ENCODE peak calls at places on chromosomes 12 and 14, in four cellular contexts. One of them, this sample, is unnamed.
A peak's percentile ranks its signal among the peaks of the same experiment; 100 is the strongest.

GRCh38 chr14:96576359-96576758 is 74.2 kb downstream of the PAPOLA start:
- DNase-seq in lower lobe of right lung: no peak
- DNase-seq in cardiac muscle cell: no peak
- DNase-seq in substantia nigra: no peak
- DNase-seq in this sample: no peak

GRCh38 chr12:119082496-119082895 is 96.2 kb upstream of the HSPB8 start:
- DNase-seq in substantia nigra: no peak
- DNase-seq in cardiac muscle cell: peak; percentile 59
- DNase-seq in lower lobe of right lung: no peak
- DNase-seq in this sample: no peak

GRCh38 chr14:100417466-100417865 is 94.3 kb downstream of the SLC25A47 start:
- DNase-seq in substantia nigra: peak; percentile 52
- DNase-seq in lower lobe of right lung: no peak
- DNase-seq in cardiac muscle cell: peak; percentile 64
- DNase-seq in this sample: peak; percentile 66

GRCh38 chr14:59570122-59570521 is 6.5 kb downstream of the CCDC175 start:
- DNase-seq in lower lobe of right lung: no peak
- DNase-seq in cardiac muscle cell: no peak
- DNase-seq in substantia nigra: no peak
- DNase-seq in this sample: no peak

GRCh38 chr12:131683266-131684014 is 27.4 kb upstream of the SFSWAP start:
- DNase-seq in substantia nigra: no peak
- DNase-seq in cardiac muscle cell: no peak
- DNase-seq in lower lobe of right lung: no peak
- DNase-seq in this sample: no peak

GRCh38 chr12:62886796-62887195 is 48.2 kb downstream of the PPM1H start:
- DNase-seq in cardiac muscle cell: no peak
- DNase-seq in lower lobe of right lung: no peak
- DNase-seq in substantia nigra: no peak
- DNase-seq in this sample: no peak

GRCh38 chr14:40122978-40123648 is 690.9 kb upstream of the FBXO33 start:
- DNase-seq in lower lobe of right lung: no peak
- DNase-seq in cardiac muscle cell: no peak
- DNase-seq in substantia nigra: no peak
- DNase-seq in this sample: peak; percentile 10

GRCh38 chr12:24482882-24483604 is 465.9 kb downstream of the BCAT1 start:
- DNase-seq in cardiac muscle cell: no peak
- DNase-seq in substantia nigra: no peak
- DNase-seq in lower lobe of right lung: no peak
- DNase-seq in this sample: no peak

GRCh38 chr14:104232070-104232484 is 93.7 kb downstream of the KIF26A start:
- DNase-seq in cardiac muscle cell: no peak
- DNase-seq in lower lobe of right lung: no peak
- DNase-seq in substantia nigra: no peak
- DNase-seq in this sample: no peak

GRCh38 chr12:48390026-48390425 is 39.3 kb upstream of the ZNF641 start:
- DNase-seq in substantia nigra: no peak
- DNase-seq in cardiac muscle cell: no peak
- DNase-seq in lower lobe of right lung: no peak
- DNase-seq in this sample: no peak

GRCh38 chr14:97976861-97977260 is 1179.7 kb downstream of the VRK1 start:
- DNase-seq in lower lobe of right lung: peak; percentile 40
- DNase-seq in cardiac muscle cell: no peak
- DNase-seq in substantia nigra: no peak
- DNase-seq in this sample: no peak

DNA sequence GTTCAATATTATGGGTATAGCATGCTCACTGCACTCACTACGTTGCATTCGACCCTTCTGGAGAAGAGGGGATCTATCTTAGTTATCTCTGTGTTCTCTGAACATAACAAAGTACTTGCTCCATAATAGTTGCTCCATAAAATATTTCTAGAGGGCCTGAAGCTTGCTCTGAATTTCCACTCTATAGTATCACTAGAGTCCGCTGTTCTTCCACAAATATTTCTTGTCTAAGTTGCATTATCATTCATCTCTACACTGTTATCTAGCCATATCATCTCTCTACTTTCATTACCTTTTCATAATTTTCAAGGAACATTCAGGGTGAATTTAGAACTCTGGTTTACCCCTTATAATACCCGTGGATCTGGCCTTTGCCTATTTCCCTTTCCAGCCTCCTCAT is 246.1 kb upstream of the PDE3A start:
- DNase-seq in lower lobe of right lung: no peak
- DNase-seq in cardiac muscle cell: no peak
- DNase-seq in substantia nigra: no peak
- DNase-seq in this sample: no peak
- H3K27ac ChIP-seq in lower lobe of right lung: no peak overlapping the region
- H3K27ac ChIP-seq in cardiac muscle cell: no peak overlapping the region
- H3K27ac ChIP-seq in substantia nigra: no peak overlapping the region
- H3K27ac ChIP-seq in this sample: no peak overlapping the region

DNA sequence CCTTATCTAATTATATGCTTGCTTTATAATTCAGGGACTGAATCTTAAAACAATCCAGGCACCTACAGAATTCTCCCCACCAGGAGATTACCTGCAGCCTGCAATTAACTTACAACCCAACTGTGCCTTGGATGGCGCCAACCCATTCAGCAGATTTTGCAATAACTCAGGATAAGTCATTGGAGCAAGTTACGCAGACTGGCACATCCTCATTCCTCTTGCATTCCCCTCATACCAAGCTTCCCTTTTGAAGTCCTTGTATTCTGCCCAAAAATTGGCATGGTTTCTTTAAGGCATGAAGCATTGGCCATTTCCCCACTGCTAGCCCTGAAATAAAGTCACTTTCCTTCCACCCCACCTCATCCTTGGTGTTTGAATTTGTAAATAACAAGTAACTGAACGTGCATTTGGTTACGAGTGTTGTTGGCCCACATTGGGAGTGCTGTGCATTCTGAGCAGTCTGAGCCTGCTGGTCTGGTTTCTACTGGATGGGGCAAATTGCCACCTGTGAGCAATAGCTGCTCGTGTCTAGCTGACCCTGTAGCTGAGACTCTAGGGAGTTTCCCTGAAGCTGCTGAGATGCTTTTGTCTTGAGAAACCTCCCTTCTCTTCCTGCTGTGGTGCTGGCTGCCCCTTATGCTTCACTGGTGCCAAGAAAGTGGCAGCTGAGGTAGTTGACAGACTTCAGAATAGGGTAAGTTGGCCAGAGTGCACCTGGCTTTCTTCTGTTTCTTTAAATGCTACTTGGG is 99.2 kb upstream of the SCAF11 start:
- DNase-seq in cardiac muscle cell: no peak
- DNase-seq in lower lobe of right lung: no peak
- DNase-seq in substantia nigra: no peak
- DNase-seq in this sample: peak; percentile 72
- H3K27ac ChIP-seq in cardiac muscle cell: no peak overlapping the region
- H3K27ac ChIP-seq in lower lobe of right lung: no peak overlapping the region
- H3K27ac ChIP-seq in substantia nigra: no peak overlapping the region
- H3K27ac ChIP-seq in this sample: peak overlapping the region; percentile 35

DNA sequence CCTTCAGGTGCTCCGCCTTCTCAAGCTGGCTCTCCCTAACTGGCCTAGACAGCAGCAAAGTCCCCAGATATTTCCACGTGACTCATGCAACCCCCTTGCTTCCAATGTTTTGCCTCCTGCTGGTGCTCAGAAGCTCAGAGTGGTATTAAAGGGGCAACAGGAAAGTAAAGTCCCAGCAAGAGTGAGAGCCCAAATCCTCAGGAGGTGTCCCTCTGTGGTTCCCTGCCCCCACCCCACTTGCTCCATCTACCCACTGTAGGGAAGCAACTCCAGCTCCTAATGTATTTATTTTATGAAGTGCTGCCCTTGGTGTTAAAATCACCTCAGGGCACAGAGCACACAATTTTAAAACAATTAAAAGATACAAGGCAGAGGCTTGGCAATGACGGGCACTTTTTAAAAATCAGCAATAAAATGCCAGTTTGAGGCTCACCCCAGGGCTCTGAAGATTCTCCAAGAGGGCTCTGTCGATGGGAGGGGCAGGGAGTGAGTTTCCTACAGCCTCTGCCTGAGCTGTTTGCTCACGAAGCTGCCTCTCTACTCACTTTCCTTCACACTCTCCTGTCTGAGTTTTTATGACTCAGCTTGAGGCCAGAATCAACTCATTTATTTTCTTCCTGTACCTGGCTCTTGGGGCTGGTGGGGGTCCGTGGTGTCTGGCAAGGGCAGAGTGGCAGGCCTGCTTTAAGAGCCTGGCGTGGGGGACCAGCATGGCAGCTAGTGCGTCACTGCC is 81.9 kb upstream of the MAX start:
- DNase-seq in substantia nigra: no peak
- DNase-seq in lower lobe of right lung: no peak
- DNase-seq in cardiac muscle cell: no peak
- DNase-seq in this sample: no peak
- H3K27ac ChIP-seq in substantia nigra: no peak overlapping the region
- H3K27ac ChIP-seq in lower lobe of right lung: no peak overlapping the region
- H3K27ac ChIP-seq in cardiac muscle cell: no peak overlapping the region
- H3K27ac ChIP-seq in this sample: peak overlapping the region; percentile 32

GRCh38 chr14:63499701-63500250 is 43.4 kb downstream of the PPP2R5E start:
- DNase-seq in substantia nigra: no peak
- DNase-seq in cardiac muscle cell: no peak
- DNase-seq in lower lobe of right lung: no peak
- DNase-seq in this sample: no peak
- H3K27ac ChIP-seq in substantia nigra: no peak overlapping the region
- H3K27ac ChIP-seq in cardiac muscle cell: no peak overlapping the region
- H3K27ac ChIP-seq in lower lobe of right lung: no peak overlapping the region
- H3K27ac ChIP-seq in this sample: no peak overlapping the region

GRCh38 chr12:57890191-57891120 is 43.9 kb upstream of the CTDSP2 start:
- DNase-seq in substantia nigra: no peak
- DNase-seq in lower lobe of right lung: no peak
- DNase-seq in cardiac muscle cell: no peak
- DNase-seq in this sample: peak; percentile 49

GRCh38 chr12:57892232-57892987 is 45.9 kb upstream of the CTDSP2 start:
- DNase-seq in substantia nigra: no peak
- DNase-seq in lower lobe of right lung: no peak
- DNase-seq in cardiac muscle cell: no peak
- DNase-seq in this sample: no peak

GRCh38 chr12:57893460-57894353 is 47.2 kb upstream of the CTDSP2 start:
- DNase-seq in lower lobe of right lung: peak; percentile 88
- DNase-seq in cardiac muscle cell: peak; percentile 85
- DNase-seq in substantia nigra: peak; percentile 80
- DNase-seq in this sample: no peak

GRCh38 chr12:57889541-57889989 is 43.0 kb upstream of the CTDSP2 start:
- DNase-seq in cardiac muscle cell: no peak
- DNase-seq in lower lobe of right lung: no peak
- DNase-seq in substantia nigra: no peak
- DNase-seq in this sample: no peak

DNA sequence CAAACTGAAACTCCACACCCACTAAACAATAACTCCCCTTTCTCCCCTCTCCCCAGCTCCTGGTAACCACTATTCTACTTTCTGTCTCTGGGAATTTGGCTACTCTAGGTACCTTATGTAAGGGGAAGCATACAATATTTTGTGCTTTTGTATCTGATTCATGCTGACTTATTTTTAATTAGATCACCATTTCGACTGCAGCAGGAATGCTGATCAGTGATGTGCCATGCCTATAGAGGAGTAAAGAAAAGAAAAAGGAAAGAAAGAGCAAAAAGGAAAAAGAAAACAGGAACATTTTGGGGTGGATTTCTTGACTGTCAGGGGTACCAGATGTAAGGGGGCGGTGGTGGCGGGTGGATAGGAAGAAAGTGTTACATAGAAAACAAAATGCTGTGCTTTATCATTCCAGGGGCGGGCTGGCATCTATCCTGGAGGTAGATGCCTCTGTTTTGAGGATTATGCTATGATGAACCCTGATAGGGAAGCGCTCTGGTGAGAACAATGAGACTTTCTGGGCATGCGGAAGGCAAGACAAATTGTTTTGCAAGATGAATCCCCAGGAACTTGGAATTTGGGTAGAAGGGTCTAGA is 45.2 kb upstream of the CTDSP2 start:
- DNase-seq in cardiac muscle cell: no peak
- DNase-seq in substantia nigra: no peak
- DNase-seq in lower lobe of right lung: no peak
- DNase-seq in this sample: no peak
- H3K27ac ChIP-seq in cardiac muscle cell: no peak overlapping the region
- H3K27ac ChIP-seq in substantia nigra: no peak overlapping the region
- H3K27ac ChIP-seq in lower lobe of right lung: peak overlapping the region; percentile 98
- H3K27ac ChIP-seq in this sample: no peak overlapping the region

DNA sequence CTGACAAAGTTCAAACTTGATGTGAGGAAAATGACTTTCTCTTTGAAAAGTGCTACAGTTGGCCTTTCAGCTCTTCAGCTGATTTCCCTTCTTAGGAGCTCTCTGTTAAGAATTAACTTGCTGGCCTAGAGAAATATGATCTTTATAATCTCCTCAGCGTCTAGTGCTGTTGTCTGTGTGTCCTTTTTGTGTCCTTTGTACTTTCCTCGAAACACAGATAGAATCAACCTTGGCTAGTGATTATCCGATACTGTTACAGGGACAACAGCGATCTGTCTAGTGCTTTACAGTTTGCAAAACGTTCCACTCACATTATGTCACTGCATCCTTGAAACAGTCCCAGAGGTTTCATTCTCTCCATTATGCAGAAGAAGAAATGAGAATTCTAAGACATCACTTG is 162.7 kb upstream of the RMST start:
- DNase-seq in substantia nigra: no peak
- DNase-seq in cardiac muscle cell: no peak
- DNase-seq in lower lobe of right lung: no peak
- DNase-seq in this sample: no peak
- H3K27ac ChIP-seq in substantia nigra: no peak overlapping the region
- H3K27ac ChIP-seq in cardiac muscle cell: no peak overlapping the region
- H3K27ac ChIP-seq in lower lobe of right lung: no peak overlapping the region
- H3K27ac ChIP-seq in this sample: no peak overlapping the region